ENCODE peak calls at places on chromosomes 4 and X, in six cellular contexts. I is anterior cingulate cortex, U is lung, G is right atrium auricular region, T is T-helper 1 cell, N is NCI-H1092. K is an unnamed sample.

GRCh38 chrX:13256562-13256961 is 63.3 kb downstream of the ATXN3L start:
- DNase-seq in U (no peak), N (no peak), I (no peak), T (no peak), G (no peak), K (no peak)

GRCh38 chrX:23792861-23793553 is 10.0 kb downstream of the SAT1 start:
- DNase-seq in N (peak; percentile 69), T (no peak), I (no peak), G (no peak), U (peak; percentile 38), K (no peak)

GRCh38 chr4:139655116-139655515 is 10.5 kb upstream of the MGST2 start:
- DNase-seq in N (no peak), U (no peak), I (peak; percentile 8), G (no peak), T (no peak), K (no peak)

GRCh38 chr4:144658908-144659307 is 13.0 kb downstream of the HHIP start:
- DNase-seq in T (no peak), I (no peak), G (no peak), N (no peak), U (no peak), K (no peak)

GRCh38 chrX:70134116-70134477 is 850 bp downstream of the IGBP1 start:
- DNase-seq in I (no peak), G (no peak), T (no peak), U (no peak), N (peak; percentile 47), K (no peak)

GRCh38 chr4:3485011-3485881 is 22.1 kb downstream of the DOK7 start:
- DNase-seq in G (no peak), T (no peak), N (no peak), U (no peak), I (no peak), K (no peak)

GRCh38 chr4:74018771-74019170 is 19.7 kb downstream of the CXCL3 start:
- DNase-seq in T (no peak), U (no peak), N (no peak), I (no peak), G (no peak), K (no peak)

GRCh38 chr4:47838445-47838844 is 578 bp upstream of the CORIN start:
- DNase-seq in T (no peak), I (no peak), G (no peak), U (no peak), N (no peak), K (no peak)

GRCh38 chrX:129359269-129359668 is 164.0 kb downstream of the SMARCA1 start:
- DNase-seq in U (no peak), T (no peak), I (no peak), N (no peak), G (no peak), K (no peak)

GRCh38 chrX:32933548-32933947 is 277.8 kb downstream of the DMD start:
- DNase-seq in G (no peak), N (no peak), U (no peak), T (no peak), I (no peak), K (no peak)